ENCODE peak calls at places on chromosomes 7 and 10, in eight cellular contexts. F is neural progenitor cell, W is SK-N-SH, M is HCT116, C is GM23338, X is hepatocyte, E is PC-3, V is MM.1S. Q is an unnamed sample. For H3K4me1, the result is how much of the 10 kb centered on the place peaks cover.

GRCh38 chr7:5303885-5304505 is 21.3 kb downstream of the SLC29A4 start:
- DNase-seq in F (no peak), W (no peak), M (no peak), C (no peak), X (no peak), E (no peak), V (no peak), Q (no peak)

GRCh38 chr10:95196053-95196452 is 2.0 kb downstream of the ACSM6 start:
- DNase-seq in F (peak), W (no peak), M (no peak), C (peak), X (no peak), E (no peak), V (no peak), Q (no peak)

GRCh38 chr10:42878134-42878820 is 95.7 kb downstream of the BMS1 start:
- DNase-seq in F (no peak), W (no peak), M (no peak), C (no peak), X (no peak), E (no peak), V (no peak), Q (no peak)

GRCh38 chr7:116930156-116930913 is 23.0 kb upstream of the ST7 start:
- DNase-seq in F (peak), W (peak), M (peak), C (peak), X (peak), E (peak), V (peak), Q (peak)

GRCh38 chr7:79702116-79702515 is 248.6 kb upstream of the MAGI2 start:
- DNase-seq in F (no peak), W (no peak), M (no peak), C (no peak), X (no peak), E (peak), V (no peak), Q (no peak)

GRCh38 chr7:82234457-82235049 is 209.0 kb downstream of the CACNA2D1 start:
- DNase-seq in F (peak), W (peak), M (peak), C (peak), X (peak), E (peak), V (peak), Q (peak)

GRCh38 chr10:112898540-112899395 is 51.3 kb upstream of the TCF7L2 start:
- DNase-seq in F (peak), W (no peak), M (peak), C (peak), X (peak), E (no peak), V (no peak), Q (no peak)

GRCh38 chr10:44316187-44316921 is 68.5 kb downstream of the CXCL12 start:
- DNase-seq in F (peak), W (peak), M (peak), C (peak), X (no peak), E (no peak), V (no peak), Q (peak)

GRCh38 chr7:158271646-158272045 is 316.0 kb downstream of the PTPRN2 start:
- DNase-seq in F (no peak), W (peak), M (no peak), C (no peak), X (no peak), E (no peak), V (no peak), Q (no peak)

GRCh38 chr7:98212532-98213041 is 1.3 kb downstream of the BHLHA15 start:
- DNase-seq in F (peak), W (peak), M (no peak), C (no peak), X (no peak), E (no peak), V (no peak), Q (no peak)

GRCh38 chr7:44289341-44290249 is 35.8 kb downstream of the CAMK2B start:
- DNase-seq in F (no peak), W (peak), M (no peak), C (no peak), X (no peak), E (no peak), V (no peak), Q (no peak)

GRCh38 chr7:157507987-157508386 is 171.2 kb downstream of the DNAJB6 start:
- DNase-seq in F (no peak), W (no peak), M (no peak), C (no peak), X (no peak), E (no peak), V (no peak), Q (no peak)

GRCh38 chr7:50803359-50804337 is 21.0 kb upstream of the GRB10 start:
- DNase-seq in F (no peak), W (no peak), M (no peak), C (no peak), X (no peak), E (peak), V (no peak), Q (no peak)

GRCh38 chr10:26835025-26835424 is 25.7 kb downstream of the ABI1 start:
- DNase-seq in F (no peak), W (no peak), M (no peak), C (no peak), X (no peak), E (no peak), V (no peak), Q (no peak)

GRCh38 chr7:898460-898854 is 22.1 kb downstream of the GET4 start:
- DNase-seq in F (no peak), W (no peak), M (no peak), C (no peak), X (no peak), E (no peak), V (no peak), Q (no peak)

GRCh38 chr7:19016140-19016539 is 101.3 kb downstream of the TWIST1 start:
- DNase-seq in F (no peak), W (no peak), M (no peak), C (peak), X (no peak), E (peak), V (no peak), Q (no peak)

GRCh38 chr10:60615551-60615950 is 162.7 kb upstream of the CDK1 start:
- DNase-seq in F (no peak), W (no peak), M (no peak), C (no peak), X (no peak), E (peak), V (no peak), Q (no peak)

GRCh38 chr7:93055543-93056107 is 62.2 kb downstream of the SAMD9 start:
- DNase-seq in F (peak), W (peak), M (no peak), C (peak), X (peak), E (peak), V (peak), Q (peak)

GRCh38 chr7:105713488-105714465 is 132.5 kb upstream of the EFCAB10 start:
- DNase-seq in F (no peak), W (no peak), M (no peak), C (no peak), X (no peak), E (peak), V (no peak), Q (no peak)
- TF ChIP-seq CTCF in F (no peak), W (no peak), M (no peak), C (no peak), X (no peak), E (no peak), V (no peak), Q (no peak)

GRCh38 chr7:2037805-2038635 is 194.7 kb downstream of the MAD1L1 start:
- DNase-seq in F (no peak), W (no peak), M (no peak), C (no peak), X (no peak), E (no peak), V (no peak), Q (peak)

GRCh38 chr7:2040201-2040892 is 192.4 kb downstream of the MAD1L1 start:
- DNase-seq in F (no peak), W (peak), M (no peak), C (no peak), X (no peak), E (no peak), V (no peak), Q (no peak)

GRCh38 chr7:2037301-2037804 is 195.4 kb downstream of the MAD1L1 start:
- DNase-seq in F (no peak), W (peak), M (no peak), C (no peak), X (no peak), E (no peak), V (no peak), Q (no peak)

GRCh38 chr7:2040893-2041270 is 191.9 kb downstream of the MAD1L1 start:
- DNase-seq in F (no peak), W (peak), M (no peak), C (no peak), X (no peak), E (no peak), V (no peak), Q (peak)

GRCh38 chr7:2038876-2039728 is 193.6 kb downstream of the MAD1L1 start:
- DNase-seq in F (no peak), W (peak), M (no peak), C (no peak), X (no peak), E (peak), V (no peak), Q (peak)
- H3K4me1 ChIP-seq in F (under half), W (under half), M (under half), C (under half), X (under half), E (under half), V (under half), Q (half or more)

GRCh38 chr10:114084225-114084624 is 40.6 kb downstream of the ADRB1 start:
- DNase-seq in F (no peak), W (no peak), M (no peak), C (no peak), X (no peak), E (no peak), V (no peak), Q (no peak)
- TF ChIP-seq EZH2phosphoT487 in F (no peak), W (no peak), M (no peak), C (no peak), X (no peak), E (no peak), V (no peak), Q (no peak)

GRCh38 chr10:114087255-114087654 is 43.6 kb downstream of the ADRB1 start:
- DNase-seq in F (no peak), W (no peak), M (no peak), C (peak), X (no peak), E (no peak), V (no peak), Q (no peak)
- TF ChIP-seq CTCF in F (peak), W (no peak), M (peak), C (peak), X (no peak), E (no peak), V (no peak), Q (no peak)

DNA sequence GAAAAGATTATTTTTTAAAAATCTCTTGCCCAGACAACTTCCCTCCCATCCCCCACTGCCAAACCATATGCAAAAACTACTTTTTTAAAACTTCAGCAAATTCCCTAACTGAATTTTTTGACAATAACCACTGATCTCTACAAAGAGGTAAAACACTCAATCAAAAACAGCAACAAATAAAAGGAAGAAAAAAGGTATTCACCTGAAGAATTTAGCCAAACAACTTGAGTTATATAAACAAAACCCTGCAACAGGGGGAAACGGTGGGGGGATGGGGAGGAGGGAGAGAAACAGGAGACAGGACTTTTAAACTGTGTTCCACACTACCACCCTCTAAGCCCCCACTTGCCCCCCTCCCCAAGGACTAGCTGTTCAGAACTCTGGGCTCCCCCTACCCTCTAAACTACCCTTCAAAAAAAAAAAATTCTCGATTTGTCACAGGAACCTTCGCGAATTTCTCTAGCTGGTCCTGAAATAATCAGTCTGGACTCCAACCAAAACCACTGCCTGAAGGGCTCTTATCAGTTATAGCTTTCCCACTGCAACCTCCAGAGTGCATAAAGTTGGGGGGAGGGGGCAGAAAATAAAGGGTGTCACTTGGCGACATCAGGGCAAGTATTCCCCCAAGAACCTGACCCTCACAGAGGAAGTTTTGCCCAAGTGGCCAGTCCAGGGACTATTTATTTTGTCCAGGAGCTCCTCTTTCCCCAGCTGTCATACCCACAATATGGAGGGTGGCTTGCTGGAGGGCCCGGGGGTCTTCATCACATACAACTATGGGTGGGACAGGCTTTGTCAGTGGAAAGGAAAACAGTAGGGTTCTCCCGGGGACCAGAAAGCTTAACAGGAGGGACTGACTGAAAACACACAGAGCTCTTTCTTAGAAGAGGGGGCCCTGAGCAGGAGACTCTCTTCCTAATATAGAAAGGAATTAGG is 1.4 kb downstream of the UBE2H start:
- DNase-seq in F (peak), W (peak), M (no peak), C (peak), X (peak), E (peak), V (peak), Q (peak)
- H3K4me1 ChIP-seq in F (under half), W (under half), M (half or more), C (under half), X (under half), E (under half), V (under half), Q (under half)

GRCh38 chr10:98427011-98427515 is 12.1 kb upstream of the PYROXD2 start:
- DNase-seq in F (no peak), W (no peak), M (no peak), C (no peak), X (no peak), E (no peak), V (no peak), Q (no peak)

GRCh38 chr10:98424308-98425254 is 9.6 kb upstream of the PYROXD2 start:
- DNase-seq in F (no peak), W (no peak), M (no peak), C (no peak), X (no peak), E (no peak), V (no peak), Q (no peak)

GRCh38 chr10:98422182-98422581 is 7.2 kb upstream of the PYROXD2 start:
- DNase-seq in F (no peak), W (no peak), M (no peak), C (no peak), X (no peak), E (no peak), V (no peak), Q (no peak)

GRCh38 chr10:98423691-98424120 is 8.7 kb upstream of the PYROXD2 start:
- DNase-seq in F (peak), W (no peak), M (no peak), C (peak), X (peak), E (no peak), V (peak), Q (peak)

GRCh38 chr10:98425511-98426352 is 10.8 kb upstream of the PYROXD2 start:
- DNase-seq in F (peak), W (peak), M (peak), C (peak), X (peak), E (peak), V (peak), Q (peak)
- TF ChIP-seq EZH2phosphoT487 in F (no peak), W (no peak), M (no peak), C (no peak), X (no peak), E (no peak), V (no peak), Q (no peak)

GRCh38 chr7:123208793-123209192 is 9.0 kb upstream of the SLC13A1 start:
- DNase-seq in F (peak), W (peak), M (peak), C (peak), X (peak), E (peak), V (peak), Q (peak)
- TF ChIP-seq CTCF in F (peak), W (peak), M (peak), C (peak), X (peak), E (peak), V (peak), Q (peak)

DNA sequence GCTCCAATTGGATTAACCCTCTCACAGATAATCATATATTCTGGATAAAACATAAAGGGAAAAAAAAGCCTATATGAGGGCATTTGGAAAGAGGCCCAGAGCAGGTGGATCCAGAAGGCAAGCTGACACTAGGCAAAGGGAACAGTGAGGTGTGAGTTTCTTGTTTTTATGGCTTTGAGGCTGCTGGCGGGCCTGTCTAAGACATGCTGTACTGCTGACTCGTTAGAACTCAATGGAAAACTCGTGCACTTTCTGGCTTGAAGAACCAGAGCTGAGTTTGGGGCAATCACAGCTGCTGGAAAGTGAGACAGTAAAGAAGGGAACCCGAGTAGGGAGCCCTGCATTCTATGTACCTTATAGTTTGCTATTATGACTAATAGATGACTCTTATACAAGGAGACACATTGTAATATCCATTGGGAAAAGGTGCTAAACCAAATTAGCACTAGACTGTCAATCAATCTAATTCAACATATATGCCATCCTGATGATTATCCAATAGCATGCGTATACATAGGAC is 637.1 kb downstream of the GATA3 start:
- DNase-seq in F (no peak), W (no peak), M (no peak), C (no peak), X (no peak), E (peak), V (no peak), Q (no peak)
- H3K4me1 ChIP-seq in F (under half), W (under half), M (under half), C (under half), X (under half), E (under half), V (under half), Q (under half)

DNA sequence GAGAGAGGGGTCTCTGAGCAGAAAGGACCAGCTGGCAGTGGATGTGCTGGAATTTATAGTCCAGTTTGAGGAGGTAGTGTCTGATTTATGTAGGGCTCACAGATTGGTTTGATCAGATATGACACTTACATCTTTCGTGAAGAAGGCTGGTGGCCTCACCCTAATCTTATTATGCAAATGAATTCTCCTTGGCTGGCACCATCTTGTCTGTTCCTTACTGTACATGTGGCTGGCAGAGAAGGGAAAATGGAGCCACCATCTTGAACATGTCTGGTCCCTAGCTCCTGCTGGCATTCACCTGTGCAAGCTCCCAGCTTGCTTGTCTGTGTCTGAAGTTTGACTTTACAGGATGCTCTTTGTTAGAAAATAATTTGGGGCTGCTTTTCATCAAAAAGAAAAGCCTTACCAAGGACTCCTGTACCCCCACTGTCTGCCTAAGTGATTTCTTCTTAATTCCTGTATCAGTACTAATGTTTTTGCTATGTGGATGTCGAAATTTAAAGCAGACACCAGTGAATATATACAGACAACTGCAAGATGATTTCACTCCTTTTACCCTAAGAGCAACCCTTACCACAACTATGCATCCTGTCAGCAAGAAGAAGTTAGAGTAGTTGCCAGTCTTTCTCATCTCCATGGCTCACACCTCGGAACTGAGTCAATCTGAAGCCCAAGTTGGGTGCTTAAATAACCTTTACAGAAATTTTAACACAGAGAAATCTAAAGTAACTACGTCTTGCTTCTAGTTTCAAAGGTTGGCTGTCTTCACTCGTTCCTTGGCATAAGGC is 322.0 kb upstream of the SEMA3D start:
- DNase-seq in F (no peak), W (no peak), M (no peak), C (no peak), X (no peak), E (no peak), V (no peak), Q (no peak)
- TF ChIP-seq EZH2phosphoT487 in F (no peak), W (no peak), M (no peak), C (no peak), X (no peak), E (no peak), V (no peak), Q (no peak)

GRCh38 chr10:102229810-102230263 is 3.7 kb downstream of the ELOVL3 start:
- DNase-seq in F (peak), W (peak), M (peak), C (peak), X (peak), E (peak), V (peak), Q (peak)

GRCh38 chr10:102231357-102232318 is 5.5 kb downstream of the ELOVL3 start:
- DNase-seq in F (peak), W (peak), M (peak), C (peak), X (peak), E (peak), V (peak), Q (peak)

GRCh38 chr10:102233997-102234396 is 7.3 kb downstream of the PITX3 start:
- DNase-seq in F (no peak), W (peak), M (no peak), C (no peak), X (no peak), E (no peak), V (no peak), Q (no peak)

GRCh38 chr10:102230264-102230860 is 4.3 kb downstream of the ELOVL3 start:
- DNase-seq in F (peak), W (peak), M (peak), C (peak), X (peak), E (peak), V (no peak), Q (no peak)

GRCh38 chr10:102230861-102231356 is 4.8 kb downstream of the ELOVL3 start:
- DNase-seq in F (peak), W (peak), M (peak), C (peak), X (peak), E (no peak), V (peak), Q (no peak)
- TF ChIP-seq CTCF in F (peak), W (peak), M (peak), C (peak), X (peak), E (no peak), V (peak), Q (no peak)

Q was measured in OCI-LY7.